ENCODE peak calls at places on chromosomes 16 and 17, in six cellular contexts. J, W, R, N, F and T are unnamed samples.
A peak's percentile ranks its signal among the peaks of the same experiment; 100 is the strongest.

GRCh38 chr17:19705771-19706770 is 10.3 kb downstream of the SLC47A2 start:
- DNase-seq in J (no peak), W (no peak), R (no peak), N (no peak), F (no peak), T (no peak)

GRCh38 chr17:60594747-60595146 is 5.2 kb upstream of the PPM1D start:
- DNase-seq in J (no peak), W (no peak), R (no peak), N (no peak), F (no peak), T (no peak)

GRCh38 chr17:76013377-76013932 is 12.8 kb downstream of the CDK3 start:
- DNase-seq in J (no peak), W (no peak), R (no peak), N (no peak), F (no peak), T (no peak)

GRCh38 chr16:55955439-55955838 is 80.3 kb upstream of the CES5A start:
- DNase-seq in J (no peak), W (no peak), R (no peak), N (no peak), F (no peak), T (no peak)

GRCh38 chr17:3888343-3889171 is 4.3 kb downstream of the CAMKK1 start:
- DNase-seq in J (peak; percentile 87), W (no peak), R (peak; percentile 97), N (peak; percentile 67), F (peak; percentile 81), T (peak; percentile 79)

GRCh38 chr17:11908711-11909146 is 88.5 kb downstream of the ZNF18 start:
- DNase-seq in J (no peak), W (no peak), R (no peak), N (no peak), F (no peak), T (no peak)

GRCh38 chr17:27244481-27245223 is 49.3 kb upstream of the WSB1 start:
- DNase-seq in J (peak; percentile 72), W (no peak), R (peak; percentile 91), N (peak; percentile 87), F (peak; percentile 90), T (peak; percentile 81)

GRCh38 chr16:75532142-75532765 is 3.7 kb downstream of the CHST5 start:
- DNase-seq in J (no peak), W (no peak), R (no peak), N (no peak), F (no peak), T (no peak)

GRCh38 chr16:49407873-49408565 is 34.4 kb downstream of the C16orf78 start:
- DNase-seq in J (peak; percentile 86), W (peak; percentile 30), R (peak; percentile 91), N (peak; percentile 10), F (peak; percentile 67), T (peak; percentile 73)

GRCh38 chr16:27320261-27321012 is 6.7 kb downstream of the IL4R start:
- DNase-seq in J (no peak), W (no peak), R (peak; percentile 72), N (no peak), F (no peak), T (no peak)

GRCh38 chr16:35306915-35307314 is 1847.5 kb downstream of the TP53TG3F start:
- DNase-seq in J (no peak), W (no peak), R (no peak), N (no peak), F (peak; percentile 54), T (no peak)

GRCh38 chr17:77798481-77798880 is 160.0 kb upstream of the TNRC6C start:
- DNase-seq in J (no peak), W (no peak), R (peak; percentile 41), N (no peak), F (no peak), T (no peak)

GRCh38 chr16:78307824-78308528 is 208.5 kb downstream of the WWOX start:
- DNase-seq in J (no peak), W (no peak), R (no peak), N (no peak), F (no peak), T (no peak)

GRCh38 chr16:20515580-20516179 is 60.5 kb downstream of the ACSM2B start:
- DNase-seq in J (no peak), W (no peak), R (no peak), N (no peak), F (no peak), T (no peak)

GRCh38 chr17:63855185-63855584 is 12.7 kb upstream of the SMARCD2 start:
- DNase-seq in J (no peak), W (no peak), R (peak; percentile 20), N (no peak), F (no peak), T (no peak)

GRCh38 chr16:54718376-54718775 is 212.3 kb upstream of the IRX5 start:
- DNase-seq in J (no peak), W (no peak), R (no peak), N (no peak), F (no peak), T (no peak)

GRCh38 chr17:80789356-80789902 is 202.2 kb upstream of the CHMP6 start:
- DNase-seq in J (no peak), W (no peak), R (peak; percentile 80), N (peak; percentile 72), F (peak; percentile 74), T (peak; percentile 96)

GRCh38 chr17:59427425-59427921 is 96.0 kb downstream of the YPEL2 start:
- DNase-seq in J (no peak), W (no peak), R (no peak), N (no peak), F (peak; percentile 60), T (peak; percentile 71)

GRCh38 chr16:14510939-14511797 is 118.9 kb downstream of the PARN start:
- DNase-seq in J (no peak), W (no peak), R (no peak), N (no peak), F (peak; percentile 95), T (peak; percentile 66)

GRCh38 chr16:61362583-61362982 is 673.7 kb downstream of the CDH8 start:
- DNase-seq in J (no peak), W (no peak), R (no peak), N (no peak), F (no peak), T (no peak)

GRCh38 chr16:10565167-10565566 is 15.2 kb downstream of the EMP2 start:
- DNase-seq in J (no peak), W (no peak), R (no peak), N (no peak), F (no peak), T (no peak)

GRCh38 chr17:64780096-64781012 is 118.2 kb upstream of the SMURF2 start:
- DNase-seq in J (peak; percentile 54), W (no peak), R (no peak), N (no peak), F (peak; percentile 45), T (no peak)

GRCh38 chr16:85716680-85717038 is 27.9 kb upstream of the GINS2 start:
- DNase-seq in J (no peak), W (no peak), R (no peak), N (no peak), F (no peak), T (no peak)

GRCh38 chr17:35432176-35433074 is at the start of gene SLFN12:
- DNase-seq in J (peak; percentile 49), W (no peak), R (peak; percentile 87), N (peak; percentile 95), F (peak; percentile 50), T (peak; percentile 95)

GRCh38 chr16:83732536-83732935 is 75.2 kb upstream of the HSBP1 start:
- DNase-seq in J (no peak), W (no peak), R (no peak), N (no peak), F (no peak), T (no peak)

DNA sequence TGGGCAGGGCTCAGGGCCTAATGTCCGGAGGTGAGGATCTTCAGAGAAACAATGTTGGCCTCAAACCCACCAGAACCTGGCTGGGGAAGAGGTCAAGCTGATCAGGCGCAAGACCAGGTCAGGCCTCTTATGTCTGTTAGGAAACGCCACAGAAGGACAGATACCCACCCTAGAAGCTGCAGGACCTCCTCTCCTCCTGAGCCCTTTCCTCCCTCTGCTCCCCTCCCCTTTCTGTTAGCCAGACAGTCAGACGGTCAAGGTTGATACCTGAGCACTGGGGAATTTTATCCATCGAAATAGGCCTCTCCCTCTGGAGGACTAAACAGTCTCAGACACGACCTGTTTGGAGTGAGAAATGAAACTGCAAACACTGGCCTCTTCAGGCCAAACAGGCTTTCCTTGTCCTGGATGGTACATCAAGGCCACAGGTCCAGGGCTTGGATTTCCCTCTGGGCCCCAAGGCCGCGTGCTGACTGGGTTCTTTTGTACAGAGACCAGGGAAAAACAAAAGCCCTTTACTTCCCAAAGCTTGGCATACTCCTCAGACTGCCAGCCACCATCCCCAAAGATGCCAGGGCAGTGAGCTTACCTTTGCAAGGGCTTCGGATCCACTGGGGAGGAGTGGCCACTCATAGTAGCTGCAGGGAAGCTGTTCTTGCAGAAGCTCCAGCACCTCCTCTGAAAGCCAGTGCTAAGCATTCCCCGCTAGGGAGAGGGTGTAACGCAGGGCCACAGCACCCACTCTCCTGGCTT is 135.8 kb downstream of the CCDC182 start:
- DNase-seq in J (no peak), W (no peak), R (no peak), N (no peak), F (no peak), T (no peak)
- H3K27ac ChIP-seq in J (no peak overlapping the region), W (peak overlapping the region; percentile 7), R (no peak overlapping the region), N (no peak overlapping the region), F (no peak overlapping the region), T (no peak overlapping the region)

GRCh38 chr17:57458718-57459285 is 202.5 kb downstream of the MSI2 start:
- DNase-seq in J (no peak), W (no peak), R (no peak), N (no peak), F (no peak), T (no peak)
- H3K27ac ChIP-seq in J (no peak overlapping the region), W (peak overlapping the region; percentile 77), R (no peak overlapping the region), N (no peak overlapping the region), F (peak overlapping the region; percentile 25), T (peak overlapping the region; percentile 33)

DNA sequence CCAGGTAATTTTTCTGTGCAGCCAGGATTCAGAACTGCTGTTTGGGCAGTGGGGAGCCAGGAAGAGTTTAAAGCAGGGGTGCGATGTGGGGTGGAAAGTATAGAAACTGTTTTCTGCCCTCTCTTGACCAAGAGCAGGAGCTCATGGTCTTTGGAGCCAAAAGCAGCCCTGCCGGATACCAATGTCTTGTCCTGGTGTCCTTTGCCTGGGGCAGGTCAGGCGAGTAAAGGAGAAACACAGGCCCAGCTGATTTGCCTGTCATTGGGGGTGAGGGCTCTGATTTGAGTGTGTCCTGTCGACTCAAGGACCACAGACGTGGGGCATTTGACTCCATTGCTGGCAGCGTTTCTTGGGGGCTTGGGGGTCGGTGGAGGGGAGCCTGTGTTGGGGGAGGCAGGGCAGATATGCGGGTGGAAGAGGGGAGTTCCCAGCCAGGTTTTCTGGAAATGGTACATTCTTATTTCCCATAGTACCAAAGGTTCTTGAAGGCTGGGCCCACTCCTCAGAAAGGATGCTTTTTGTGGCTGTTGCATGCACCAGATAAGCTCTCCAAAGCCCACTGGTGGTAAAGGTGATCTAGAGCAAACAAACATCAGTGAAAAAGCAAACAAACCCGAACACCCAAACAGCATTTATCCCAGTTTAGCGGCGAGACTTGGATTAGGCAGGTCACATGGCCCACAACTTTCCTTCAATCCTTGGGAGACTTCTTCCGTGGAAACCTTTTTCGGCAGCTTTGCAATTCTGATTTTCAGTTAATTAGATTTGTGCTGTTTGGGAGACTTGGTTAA is 58.9 kb downstream of the MSI2 start:
- DNase-seq in J (no peak), W (no peak), R (no peak), N (no peak), F (no peak), T (no peak)
- H3K27ac ChIP-seq in J (no peak overlapping the region), W (no peak overlapping the region), R (no peak overlapping the region), N (no peak overlapping the region), F (no peak overlapping the region), T (no peak overlapping the region)

DNA sequence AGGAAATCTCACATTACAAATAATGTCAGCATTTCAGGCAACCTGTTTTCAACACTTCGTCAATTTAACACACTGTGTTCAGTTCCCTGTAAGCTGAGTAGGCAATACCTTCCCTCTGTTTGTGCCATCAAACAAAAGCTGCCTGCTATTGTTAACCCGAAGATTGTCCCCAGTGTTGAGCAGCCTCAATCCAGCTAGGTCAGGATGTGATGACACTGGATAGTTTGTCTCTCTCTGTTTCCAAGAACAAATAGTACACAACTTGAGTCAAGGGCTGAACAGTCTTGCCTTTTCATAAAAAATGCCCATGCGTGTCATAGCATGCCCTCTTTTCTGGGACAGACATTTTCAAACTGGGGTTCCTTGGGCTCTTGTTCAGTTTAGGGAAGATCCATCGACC is 36.4 kb downstream of the HSD17B2 start:
- DNase-seq in J (no peak), W (no peak), R (no peak), N (no peak), F (peak; percentile 76), T (no peak)
- H3K27ac ChIP-seq in J (no peak overlapping the region), W (no peak overlapping the region), R (no peak overlapping the region), N (peak overlapping the region; percentile 24), F (peak overlapping the region; percentile 97), T (no peak overlapping the region)